ENCODE peak calls at places on chromosomes 11 and 22, in five cellular contexts. G, R, T, Q and Z are unnamed samples.

GRCh38 chr11:128210148-128210940 is 377.0 kb downstream of the ETS1 start:
- DNase-seq in T (no peak), Q (peak; percentile 58), R (no peak), G (peak; percentile 34), Z (no peak)

GRCh38 chr11:73957654-73958361 is 7.0 kb downstream of the DNAJB13 start:
- DNase-seq in T (no peak), R (no peak), G (no peak), Q (no peak), Z (no peak)

GRCh38 chr11:109605006-109605405 is 183.0 kb downstream of the C11orf87 start:
- DNase-seq in G (no peak), Q (no peak), T (no peak), R (no peak), Z (no peak)

GRCh38 chr22:23245045-23245798 is 64.9 kb downstream of the BCR start:
- DNase-seq in T (no peak), G (no peak), R (no peak), Q (no peak), Z (no peak)

GRCh38 chr11:128929468-128929867 is 13.2 kb downstream of the TP53AIP1 start:
- DNase-seq in G (no peak), R (no peak), T (no peak), Q (no peak), Z (no peak)

GRCh38 chr11:93622043-93622442 is 39.4 kb upstream of the CEP295 start:
- DNase-seq in R (no peak), T (no peak), Q (no peak), G (no peak), Z (no peak)

GRCh38 chr11:16818284-16818683 is 79.8 kb downstream of the C11orf58 start:
- DNase-seq in R (no peak), G (no peak), Q (no peak), T (no peak), Z (no peak)

GRCh38 chr11:122981388-122982264 is at the start of gene BSX:
- DNase-seq in R (peak; percentile 50), T (no peak), Q (peak; percentile 45), G (no peak), Z (no peak)

GRCh38 chr11:74397531-74398243 is 546 bp downstream of the PGM2L1 start:
- DNase-seq in R (peak; percentile 46), T (no peak), Q (peak; percentile 45), G (no peak), Z (peak; percentile 88)

GRCh38 chr11:126963603-126964353 is 36.8 kb downstream of the KIRREL3 start:
- DNase-seq in R (no peak), G (no peak), Q (peak; percentile 51), T (no peak), Z (no peak)

GRCh38 chr11:94326947-94327346 is 22.6 kb downstream of the IZUMO1R start:
- DNase-seq in Q (no peak), T (no peak), R (no peak), G (no peak), Z (no peak)

GRCh38 chr11:72930011-72930410 is 115.8 kb downstream of the ATG16L2 start:
- DNase-seq in G (no peak), T (no peak), R (no peak), Q (no peak), Z (no peak)

GRCh38 chr11:14578551-14578956 is 58.4 kb upstream of the PSMA1 start:
- DNase-seq in T (no peak), G (no peak), Q (peak; percentile 30), R (no peak), Z (no peak)

GRCh38 chr11:96134622-96135021 is 208.4 kb downstream of the MAML2 start:
- DNase-seq in R (no peak), G (no peak), T (no peak), Q (no peak), Z (no peak)

GRCh38 chr11:128451651-128452470 is 135.5 kb downstream of the ETS1 start:
- DNase-seq in Q (peak; percentile 55), T (peak; percentile 52), R (peak; percentile 90), G (no peak), Z (no peak)

GRCh38 chr22:37930270-37930951 is 23.0 kb downstream of the C22orf23 start:
- DNase-seq in R (no peak), Q (no peak), G (no peak), T (no peak), Z (no peak)

GRCh38 chr11:15901046-15901445 is 455.3 kb downstream of the SOX6 start:
- DNase-seq in R (no peak), G (no peak), Q (no peak), T (no peak), Z (no peak)

GRCh38 chr11:79226136-79226535 is 214.7 kb downstream of the TENM4 start:
- DNase-seq in T (no peak), G (no peak), R (no peak), Q (no peak), Z (no peak)

GRCh38 chr11:116986521-116987105 is 111.6 kb downstream of the SIK3 start:
- DNase-seq in Q (peak; percentile 45), G (no peak), T (no peak), R (no peak), Z (no peak)
- H3K27ac ChIP-seq in Q (peak overlapping the region; percentile 79), G (peak overlapping the region; percentile 87), T (no peak overlapping the region), R (no peak overlapping the region), Z (no peak overlapping the region)

GRCh38 chr11:114180301-114181055 is 115.7 kb upstream of the NNMT start:
- DNase-seq in R (peak; percentile 49), G (peak; percentile 62), Q (peak; percentile 65), T (peak; percentile 59), Z (no peak)
- H3K27ac ChIP-seq in R (peak overlapping the region; percentile 100), G (peak overlapping the region; percentile 100), Q (peak overlapping the region; percentile 99), T (peak overlapping the region; percentile 81), Z (peak overlapping the region; percentile 95)

DNA sequence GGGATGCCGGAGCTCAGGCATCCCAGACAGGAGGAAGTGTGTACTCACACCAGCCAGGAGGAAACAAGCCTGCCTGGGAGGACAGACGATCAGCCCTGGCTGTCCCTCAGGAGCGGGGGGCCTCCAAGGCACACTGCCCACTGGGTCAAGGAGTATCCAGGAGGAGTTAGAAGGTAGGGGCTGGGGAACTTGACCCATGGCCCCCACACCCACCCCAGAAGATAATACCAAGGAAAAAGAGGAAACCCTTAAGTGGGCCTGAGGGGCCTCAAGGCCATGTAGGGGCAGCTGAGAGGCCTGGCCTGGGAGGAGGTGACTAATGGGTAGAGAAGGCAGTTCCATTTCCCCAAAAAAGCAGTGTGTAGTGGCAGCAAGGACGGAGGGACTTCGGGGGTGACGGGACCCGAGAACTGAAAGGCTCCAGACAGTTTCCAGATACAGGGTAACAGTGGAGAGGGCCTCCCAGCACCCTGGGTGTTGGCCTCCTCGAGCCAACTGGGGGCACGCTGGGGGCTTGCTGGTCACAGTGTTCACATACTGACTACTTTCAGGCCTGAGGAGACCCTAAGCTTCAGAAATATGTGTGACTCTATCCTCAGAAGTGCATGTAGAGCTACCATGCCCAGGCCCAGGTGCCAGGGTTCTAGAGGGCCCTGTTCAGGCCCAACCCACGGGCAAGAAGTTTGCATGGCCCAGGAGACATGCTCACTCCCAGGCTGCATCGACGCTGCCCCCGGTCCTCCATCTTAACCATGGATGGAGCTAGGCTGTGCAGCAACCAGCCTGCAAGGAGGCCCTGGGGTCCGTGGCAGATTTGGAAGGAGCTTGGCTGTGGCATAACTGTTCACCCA is 75.7 kb upstream of the PITPNB start:
- DNase-seq in T (peak; percentile 19), R (no peak), Q (no peak), G (peak; percentile 10), Z (no peak)
- H3K27ac ChIP-seq in T (no peak overlapping the region), R (no peak overlapping the region), Q (no peak overlapping the region), G (no peak overlapping the region), Z (no peak overlapping the region)

GRCh38 chr11:26719289-26719688 is 2.6 kb downstream of the SLC5A12 start:
- DNase-seq in G (no peak), R (no peak), Q (no peak), T (no peak), Z (no peak)
- H3K27ac ChIP-seq in G (no peak overlapping the region), R (no peak overlapping the region), Q (no peak overlapping the region), T (no peak overlapping the region), Z (no peak overlapping the region)

GRCh38 chr11:27108809-27109208 is 68.2 kb downstream of the BBOX1 start:
- DNase-seq in R (no peak), Q (no peak), T (no peak), G (no peak), Z (no peak)

GRCh38 chr11:27107548-27107947 is 66.9 kb downstream of the BBOX1 start:
- DNase-seq in Q (no peak), T (no peak), G (no peak), R (no peak), Z (no peak)
- H3K27ac ChIP-seq in Q (no peak overlapping the region), T (no peak overlapping the region), G (no peak overlapping the region), R (no peak overlapping the region), Z (no peak overlapping the region)

GRCh38 chr22:45612940-45613339 is 58.7 kb upstream of the ATXN10 start:
- DNase-seq in R (peak; percentile 26), Q (no peak), T (no peak), G (no peak), Z (no peak)
- H3K27ac ChIP-seq in R (no peak overlapping the region), Q (no peak overlapping the region), T (no peak overlapping the region), G (no peak overlapping the region), Z (peak overlapping the region; percentile 76)

GRCh38 chr11:86477495-86478155 is 102.9 kb downstream of the CCDC81 start:
- DNase-seq in T (peak; percentile 55), G (peak; percentile 42), Q (no peak), R (no peak), Z (no peak)
- H3K27ac ChIP-seq in T (no peak overlapping the region), G (peak overlapping the region; percentile 84), Q (peak overlapping the region; percentile 4), R (peak overlapping the region; percentile 49), Z (peak overlapping the region; percentile 22)

GRCh38 chr22:24437820-24438328 is 10.5 kb downstream of the ADORA2A start:
- DNase-seq in T (no peak), G (no peak), Q (no peak), R (no peak), Z (no peak)

GRCh38 chr22:24435323-24435645 is 7.9 kb downstream of the ADORA2A start:
- DNase-seq in Q (no peak), G (no peak), T (no peak), R (no peak), Z (no peak)

GRCh38 chr22:24437091-24437490 is 9.7 kb downstream of the ADORA2A start:
- DNase-seq in R (no peak), T (no peak), G (no peak), Q (no peak), Z (no peak)

GRCh38 chr22:24435861-24436351 is 8.5 kb downstream of the ADORA2A start:
- DNase-seq in R (no peak), G (no peak), T (no peak), Q (no peak), Z (no peak)

GRCh38 chr22:24436553-24436952 is 9.2 kb downstream of the ADORA2A start:
- DNase-seq in T (no peak), G (no peak), R (no peak), Q (no peak), Z (no peak)
- H3K27ac ChIP-seq in T (no peak overlapping the region), G (no peak overlapping the region), R (no peak overlapping the region), Q (peak overlapping the region; percentile 37), Z (no peak overlapping the region)

DNA sequence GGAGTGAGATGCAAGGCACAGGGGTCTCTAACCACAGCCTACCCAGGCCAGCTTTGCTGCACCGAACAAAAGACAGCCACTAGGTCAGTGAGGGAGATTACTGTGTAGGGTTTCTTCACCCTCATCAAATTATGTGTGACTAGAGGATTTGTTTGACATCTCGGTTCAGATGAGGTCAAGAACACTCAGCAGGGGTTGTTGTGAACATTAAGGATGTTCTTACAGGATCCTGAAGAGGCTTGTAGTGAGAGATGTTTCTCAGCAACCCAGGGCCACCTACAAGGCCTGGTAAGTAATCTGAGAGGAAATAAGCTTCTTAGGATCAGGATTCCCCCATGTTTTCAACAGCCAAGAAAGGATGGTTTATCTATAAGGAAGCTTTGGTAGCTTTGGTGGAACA is 202.1 kb downstream of the NXPE2 start:
- DNase-seq in G (no peak), Q (no peak), R (no peak), T (no peak), Z (no peak)
- H3K27ac ChIP-seq in G (no peak overlapping the region), Q (no peak overlapping the region), R (no peak overlapping the region), T (no peak overlapping the region), Z (no peak overlapping the region)